ENCODE peak calls at places on chromosomes 2 and 18, in nine cellular contexts. One of them, this sample, is unnamed.

GRCh38 chr2:9423922-9424272 is 443 bp downstream of the CPSF3 start:
- DNase-seq in HFFc6: no peak
- DNase-seq in kidney epithelial cell: no peak
- DNase-seq in PC-3: peak
- DNase-seq in CD8-positive, alpha-beta T cell: no peak
- DNase-seq in AG09309: no peak
- DNase-seq in heart left ventricle: no peak
- DNase-seq in DND-41: peak
- DNase-seq in fibroblast of mammary gland: peak
- DNase-seq in this sample: no peak

GRCh38 chr18:59005266-59005665 is 134.4 kb upstream of the SEC11C start:
- DNase-seq in DND-41: no peak
- DNase-seq in CD8-positive, alpha-beta T cell: no peak
- DNase-seq in heart left ventricle: peak
- DNase-seq in PC-3: peak
- DNase-seq in fibroblast of mammary gland: peak
- DNase-seq in kidney epithelial cell: no peak
- DNase-seq in AG09309: no peak
- DNase-seq in HFFc6: peak
- DNase-seq in this sample: no peak

GRCh38 chr2:202038471-202039277 is 5.0 kb downstream of the FZD7 start:
- DNase-seq in heart left ventricle: peak
- DNase-seq in DND-41: no peak
- DNase-seq in CD8-positive, alpha-beta T cell: no peak
- DNase-seq in HFFc6: peak
- DNase-seq in fibroblast of mammary gland: peak
- DNase-seq in PC-3: peak
- DNase-seq in AG09309: no peak
- DNase-seq in kidney epithelial cell: no peak
- DNase-seq in this sample: no peak

GRCh38 chr2:170932948-170933347 is 3.9 kb downstream of the GORASP2 start:
- DNase-seq in CD8-positive, alpha-beta T cell: no peak
- DNase-seq in fibroblast of mammary gland: no peak
- DNase-seq in AG09309: no peak
- DNase-seq in DND-41: no peak
- DNase-seq in kidney epithelial cell: no peak
- DNase-seq in HFFc6: no peak
- DNase-seq in heart left ventricle: no peak
- DNase-seq in PC-3: no peak
- DNase-seq in this sample: no peak

GRCh38 chr18:58202406-58202730 is 158.3 kb downstream of the NEDD4L start:
- DNase-seq in heart left ventricle: no peak
- DNase-seq in kidney epithelial cell: no peak
- DNase-seq in fibroblast of mammary gland: no peak
- DNase-seq in CD8-positive, alpha-beta T cell: no peak
- DNase-seq in PC-3: peak
- DNase-seq in HFFc6: peak
- DNase-seq in DND-41: no peak
- DNase-seq in AG09309: no peak
- DNase-seq in this sample: no peak

GRCh38 chr2:157465554-157465953 is 21.7 kb upstream of the CYTIP start:
- DNase-seq in fibroblast of mammary gland: no peak
- DNase-seq in CD8-positive, alpha-beta T cell: no peak
- DNase-seq in HFFc6: no peak
- DNase-seq in AG09309: no peak
- DNase-seq in kidney epithelial cell: no peak
- DNase-seq in DND-41: no peak
- DNase-seq in PC-3: no peak
- DNase-seq in heart left ventricle: no peak
- DNase-seq in this sample: no peak

GRCh38 chr2:120398961-120399888 is 53.3 kb downstream of the INHBB start:
- DNase-seq in AG09309: no peak
- DNase-seq in PC-3: peak
- DNase-seq in fibroblast of mammary gland: no peak
- DNase-seq in heart left ventricle: no peak
- DNase-seq in kidney epithelial cell: peak
- DNase-seq in HFFc6: no peak
- DNase-seq in CD8-positive, alpha-beta T cell: no peak
- DNase-seq in DND-41: no peak
- DNase-seq in this sample: no peak

GRCh38 chr18:63148449-63149199 is 170.9 kb downstream of the BCL2 start:
- DNase-seq in HFFc6: no peak
- DNase-seq in DND-41: no peak
- DNase-seq in CD8-positive, alpha-beta T cell: no peak
- DNase-seq in AG09309: peak
- DNase-seq in fibroblast of mammary gland: peak
- DNase-seq in heart left ventricle: no peak
- DNase-seq in PC-3: no peak
- DNase-seq in kidney epithelial cell: no peak
- DNase-seq in this sample: no peak

GRCh38 chr2:18047896-18048657 is 169.6 kb downstream of the KCNS3 start:
- DNase-seq in fibroblast of mammary gland: no peak
- DNase-seq in PC-3: peak
- DNase-seq in HFFc6: peak
- DNase-seq in kidney epithelial cell: peak
- DNase-seq in AG09309: peak
- DNase-seq in CD8-positive, alpha-beta T cell: no peak
- DNase-seq in heart left ventricle: no peak
- DNase-seq in DND-41: no peak
- DNase-seq in this sample: no peak

GRCh38 chr18:12046751-12047335 is 46.8 kb upstream of the ANKRD62 start:
- DNase-seq in AG09309: no peak
- DNase-seq in CD8-positive, alpha-beta T cell: no peak
- DNase-seq in fibroblast of mammary gland: no peak
- DNase-seq in DND-41: no peak
- DNase-seq in PC-3: no peak
- DNase-seq in kidney epithelial cell: no peak
- DNase-seq in HFFc6: no peak
- DNase-seq in heart left ventricle: no peak
- DNase-seq in this sample: no peak

GRCh38 chr2:128312411-128312810 is 6.3 kb downstream of the HS6ST1 start:
- DNase-seq in CD8-positive, alpha-beta T cell: peak
- DNase-seq in DND-41: no peak
- DNase-seq in fibroblast of mammary gland: no peak
- DNase-seq in AG09309: no peak
- DNase-seq in HFFc6: no peak
- DNase-seq in kidney epithelial cell: no peak
- DNase-seq in PC-3: no peak
- DNase-seq in heart left ventricle: no peak
- DNase-seq in this sample: no peak

GRCh38 chr2:150385211-150385610 is 102.3 kb downstream of the RND3 start:
- DNase-seq in CD8-positive, alpha-beta T cell: no peak
- DNase-seq in heart left ventricle: no peak
- DNase-seq in fibroblast of mammary gland: no peak
- DNase-seq in PC-3: no peak
- DNase-seq in DND-41: no peak
- DNase-seq in AG09309: no peak
- DNase-seq in HFFc6: no peak
- DNase-seq in kidney epithelial cell: no peak
- DNase-seq in this sample: no peak

GRCh38 chr2:121066526-121066925 is 218.5 kb downstream of the TFCP2L1 start:
- DNase-seq in CD8-positive, alpha-beta T cell: no peak
- DNase-seq in kidney epithelial cell: no peak
- DNase-seq in fibroblast of mammary gland: no peak
- DNase-seq in PC-3: no peak
- DNase-seq in heart left ventricle: no peak
- DNase-seq in AG09309: no peak
- DNase-seq in HFFc6: no peak
- DNase-seq in DND-41: no peak
- DNase-seq in this sample: no peak

GRCh38 chr2:11527001-11527400 is 6.8 kb upstream of the GREB1 start:
- DNase-seq in CD8-positive, alpha-beta T cell: no peak
- DNase-seq in kidney epithelial cell: no peak
- DNase-seq in fibroblast of mammary gland: no peak
- DNase-seq in PC-3: no peak
- DNase-seq in heart left ventricle: no peak
- DNase-seq in HFFc6: no peak
- DNase-seq in DND-41: no peak
- DNase-seq in AG09309: no peak
- DNase-seq in this sample: no peak

GRCh38 chr2:225378984-225379383 is 20.5 kb upstream of the NYAP2 start:
- DNase-seq in DND-41: no peak
- DNase-seq in AG09309: no peak
- DNase-seq in kidney epithelial cell: no peak
- DNase-seq in PC-3: no peak
- DNase-seq in fibroblast of mammary gland: no peak
- DNase-seq in CD8-positive, alpha-beta T cell: no peak
- DNase-seq in HFFc6: no peak
- DNase-seq in heart left ventricle: no peak
- DNase-seq in this sample: no peak

DNA sequence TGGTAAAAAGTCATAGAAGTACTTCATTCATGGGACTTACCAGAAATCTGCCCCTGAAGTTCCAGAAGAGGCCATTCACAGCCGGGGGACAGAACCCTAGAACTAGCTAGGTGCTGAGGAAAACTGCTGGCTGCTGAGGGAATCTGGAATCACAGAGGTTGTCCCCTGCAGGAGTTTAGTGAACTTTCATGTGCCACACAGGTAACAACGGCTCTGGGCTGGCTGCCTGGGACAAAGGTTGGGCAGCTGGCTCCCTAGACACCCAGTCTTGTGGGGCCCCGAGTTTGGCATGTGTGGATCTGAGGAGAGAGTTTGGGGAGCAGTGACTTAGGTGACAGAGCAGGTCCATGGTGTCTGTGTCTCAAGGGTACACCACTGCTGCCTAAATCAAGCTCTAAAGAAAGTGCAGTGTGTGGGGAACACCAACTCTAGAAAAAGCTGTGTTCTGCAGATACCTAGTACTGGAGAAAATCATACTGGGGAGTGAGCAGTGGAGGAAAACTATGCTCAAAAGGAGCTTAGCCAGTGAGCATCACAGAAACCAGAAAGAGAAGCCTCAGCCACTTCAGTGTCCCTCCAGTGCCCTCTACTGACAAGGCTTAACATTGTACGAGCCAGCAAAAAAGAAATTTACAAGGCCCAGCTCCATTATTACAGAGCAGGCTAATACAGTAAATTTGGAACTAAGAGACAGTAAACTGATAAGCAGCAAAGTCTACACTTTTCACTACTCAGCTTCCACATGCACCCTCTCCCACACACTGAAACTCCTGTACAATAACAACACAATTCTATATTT is 15.2 kb downstream of the GALNT3 start:
- DNase-seq in CD8-positive, alpha-beta T cell: no peak
- DNase-seq in PC-3: peak
- DNase-seq in heart left ventricle: no peak
- DNase-seq in kidney epithelial cell: no peak
- DNase-seq in DND-41: peak
- DNase-seq in fibroblast of mammary gland: peak
- DNase-seq in HFFc6: no peak
- DNase-seq in AG09309: no peak
- DNase-seq in this sample: no peak
- TF ChIP-seq CTCF in CD8-positive, alpha-beta T cell: no peak
- TF ChIP-seq CTCF in PC-3: peak
- TF ChIP-seq CTCF in heart left ventricle: no peak
- TF ChIP-seq CTCF in kidney epithelial cell: peak
- TF ChIP-seq CTCF in DND-41: peak
- TF ChIP-seq CTCF in fibroblast of mammary gland: peak
- TF ChIP-seq CTCF in HFFc6: peak
- TF ChIP-seq CTCF in AG09309: no peak
- TF ChIP-seq CTCF in this sample: peak

GRCh38 chr2:60659026-60659425 is 97.0 kb upstream of the PAPOLG start:
- DNase-seq in AG09309: no peak
- DNase-seq in kidney epithelial cell: no peak
- DNase-seq in CD8-positive, alpha-beta T cell: no peak
- DNase-seq in HFFc6: no peak
- DNase-seq in PC-3: peak
- DNase-seq in fibroblast of mammary gland: no peak
- DNase-seq in heart left ventricle: no peak
- DNase-seq in DND-41: no peak
- DNase-seq in this sample: no peak
- TF ChIP-seq CTCF in AG09309: peak
- TF ChIP-seq CTCF in kidney epithelial cell: no peak
- TF ChIP-seq CTCF in CD8-positive, alpha-beta T cell: no peak
- TF ChIP-seq CTCF in HFFc6: no peak
- TF ChIP-seq CTCF in PC-3: peak
- TF ChIP-seq CTCF in fibroblast of mammary gland: no peak
- TF ChIP-seq CTCF in heart left ventricle: no peak
- TF ChIP-seq CTCF in DND-41: peak
- TF ChIP-seq CTCF in this sample: no peak

DNA sequence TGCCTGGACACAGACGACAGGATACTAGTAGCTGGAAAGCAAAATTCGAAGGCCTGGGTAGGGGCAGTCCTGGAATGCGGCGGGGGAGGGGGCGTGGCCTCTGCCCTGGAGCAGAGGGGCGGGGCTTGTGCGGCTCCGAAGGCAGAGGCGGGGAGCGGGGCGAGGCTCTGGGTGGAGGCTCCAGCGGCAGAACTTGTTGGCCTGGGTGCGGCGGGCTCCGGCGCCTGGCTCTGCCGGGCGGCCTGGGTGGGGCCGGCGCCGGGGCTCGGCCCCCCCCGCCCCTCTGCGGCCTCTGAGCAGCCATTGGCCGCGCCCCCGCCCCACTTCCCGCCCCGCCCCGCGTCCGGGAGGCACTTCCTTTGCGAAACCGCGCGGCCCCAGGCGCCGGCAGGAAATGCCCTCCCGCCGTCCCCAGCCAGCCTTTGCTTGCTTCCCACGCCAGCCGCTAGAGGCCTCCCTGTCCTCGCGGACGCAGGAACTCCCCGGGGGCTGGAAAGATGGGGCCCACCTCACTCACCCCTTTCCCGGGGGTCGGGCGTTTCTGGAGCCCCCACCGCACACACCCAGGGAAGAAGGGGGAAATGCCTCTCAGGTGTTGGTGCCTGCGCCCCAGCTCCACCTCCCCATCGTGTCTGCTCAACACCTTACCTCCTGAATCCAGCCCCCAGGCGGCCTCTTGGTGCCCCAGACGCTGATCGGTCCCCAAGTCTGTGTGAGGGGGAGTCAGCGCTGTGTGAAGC is 6.7 kb downstream of the CTDSP1 start:
- DNase-seq in AG09309: no peak
- DNase-seq in DND-41: peak
- DNase-seq in CD8-positive, alpha-beta T cell: peak
- DNase-seq in heart left ventricle: peak
- DNase-seq in PC-3: peak
- DNase-seq in HFFc6: peak
- DNase-seq in kidney epithelial cell: peak
- DNase-seq in fibroblast of mammary gland: peak
- DNase-seq in this sample: peak
- TF ChIP-seq CTCF in AG09309: peak
- TF ChIP-seq CTCF in DND-41: peak
- TF ChIP-seq CTCF in CD8-positive, alpha-beta T cell: peak
- TF ChIP-seq CTCF in heart left ventricle: peak
- TF ChIP-seq CTCF in PC-3: peak
- TF ChIP-seq CTCF in HFFc6: peak
- TF ChIP-seq CTCF in kidney epithelial cell: peak
- TF ChIP-seq CTCF in fibroblast of mammary gland: peak
- TF ChIP-seq CTCF in this sample: peak

GRCh38 chr2:39516347-39517101 is 79.4 kb upstream of the MAP4K3 start:
- DNase-seq in AG09309: no peak
- DNase-seq in fibroblast of mammary gland: peak
- DNase-seq in PC-3: no peak
- DNase-seq in heart left ventricle: peak
- DNase-seq in HFFc6: no peak
- DNase-seq in DND-41: no peak
- DNase-seq in kidney epithelial cell: no peak
- DNase-seq in CD8-positive, alpha-beta T cell: no peak
- DNase-seq in this sample: peak
- TF ChIP-seq CTCF in AG09309: no peak
- TF ChIP-seq CTCF in fibroblast of mammary gland: no peak
- TF ChIP-seq CTCF in PC-3: peak
- TF ChIP-seq CTCF in heart left ventricle: peak
- TF ChIP-seq CTCF in HFFc6: no peak
- TF ChIP-seq CTCF in DND-41: no peak
- TF ChIP-seq CTCF in kidney epithelial cell: no peak
- TF ChIP-seq CTCF in CD8-positive, alpha-beta T cell: no peak
- TF ChIP-seq CTCF in this sample: no peak

This sample was measured in glutamatergic neuron.